ENCODE peak calls at places on chromosome 11, in four cellular contexts. R is B cell, P is suprapubic skin, W is endothelial cell. L is an unnamed sample.

GRCh38 chr11:10314199-10315072 is 9.6 kb downstream of the ADM start:
- DNase-seq in R (peak; percentile 68), P (no peak), W (no peak), L (no peak)

GRCh38 chr11:33735426-33736147 is 636 bp downstream of the CD59 start:
- DNase-seq in R (peak; percentile 64), P (peak; percentile 67), W (no peak), L (peak; percentile 50)

GRCh38 chr11:3201112-3201581 is 17.5 kb downstream of the MRGPRG start:
- DNase-seq in P (peak; percentile 44), R (no peak), W (no peak), L (no peak)

GRCh38 chr11:31809857-31810778 is 1.0 kb downstream of the PAX6 start:
- DNase-seq in W (peak; percentile 56), P (no peak), R (no peak), L (no peak)

GRCh38 chr11:91406009-91406408 is 818.6 kb upstream of the FAT3 start:
- DNase-seq in P (no peak), R (no peak), W (no peak), L (no peak)

GRCh38 chr11:108135845-108136599 is 14.7 kb downstream of the ACAT1 start:
- DNase-seq in R (no peak), P (no peak), W (no peak), L (no peak)

GRCh38 chr11:60717956-60718355 is 6.6 kb upstream of the MS4A18 start:
- DNase-seq in P (no peak), R (no peak), W (no peak), L (no peak)

GRCh38 chr11:123145661-123146060 is 49.4 kb downstream of the CLMP start:
- DNase-seq in R (no peak), W (no peak), P (no peak), L (no peak)

GRCh38 chr11:48094643-48095339 is 114.4 kb downstream of the PTPRJ start:
- DNase-seq in W (no peak), R (no peak), P (no peak), L (no peak)

GRCh38 chr11:76267563-76267962 is 61.3 kb upstream of the WNT11 start:
- DNase-seq in P (no peak), R (no peak), W (no peak), L (no peak)

GRCh38 chr11:128522063-128522942 is 65.1 kb downstream of the ETS1 start:
- DNase-seq in W (peak; percentile 93), P (peak; percentile 94), R (peak; percentile 92), L (peak; percentile 87)

GRCh38 chr11:61116426-61117214 is 14.3 kb downstream of the CD5 start:
- DNase-seq in W (no peak), P (no peak), R (no peak), L (no peak)

GRCh38 chr11:133570376-133570775 is 38.1 kb upstream of the OPCML start:
- DNase-seq in W (no peak), P (no peak), R (no peak), L (no peak)

GRCh38 chr11:79219186-79220045 is 221.4 kb downstream of the TENM4 start:
- DNase-seq in P (no peak), R (no peak), W (no peak), L (no peak)

GRCh38 chr11:85961930-85962363 is 106.8 kb downstream of the CCDC83 start:
- DNase-seq in P (no peak), W (no peak), R (no peak), L (no peak)

GRCh38 chr11:120079750-120080610 is 57.9 kb downstream of the TRIM29 start:
- DNase-seq in P (no peak), R (no peak), W (peak; percentile 48), L (peak; percentile 18)

GRCh38 chr11:111194789-111195188 is 50.7 kb upstream of the POU2AF2 start:
- DNase-seq in R (no peak), P (no peak), W (no peak), L (no peak)

GRCh38 chr11:85758026-85758425 is 52.9 kb downstream of the SYTL2 start:
- DNase-seq in R (no peak), W (no peak), P (no peak), L (no peak)

GRCh38 chr11:24697722-24698121 is 200.9 kb downstream of the LUZP2 start:
- DNase-seq in W (no peak), R (no peak), P (no peak), L (no peak)

GRCh38 chr11:114395776-114396175 is 4.5 kb downstream of the C11orf71 start:
- DNase-seq in R (no peak), P (no peak), W (peak; percentile 7), L (no peak)

GRCh38 chr11:44854146-44854545 is 96.5 kb downstream of the TP53I11 start:
- DNase-seq in W (no peak), P (no peak), R (no peak), L (no peak)

GRCh38 chr11:11931461-11932055 is 76.9 kb downstream of the DKK3 start:
- DNase-seq in W (no peak), R (no peak), P (no peak), L (no peak)

GRCh38 chr11:121323208-121323607 is 30.6 kb downstream of the SC5D start:
- DNase-seq in P (no peak), R (no peak), W (no peak), L (no peak)

GRCh38 chr11:78217650-78218541 is 29.2 kb downstream of the USP35 start:
- DNase-seq in P (peak; percentile 48), W (no peak), R (no peak), L (no peak)

GRCh38 chr11:75813126-75813525 is 1.9 kb upstream of the UVRAG start:
- DNase-seq in W (no peak), R (no peak), P (no peak), L (no peak)

GRCh38 chr11:59669611-59670009 is 773 bp upstream of the PATL1 start:
- DNase-seq in W (peak; percentile 33), R (no peak), P (peak; percentile 70), L (no peak)

GRCh38 chr11:74330065-74330858 is 18.8 kb upstream of the P4HA3 start:
- DNase-seq in W (no peak), P (no peak), R (no peak), L (no peak)

GRCh38 chr11:60970369-60970774 is 1.1 kb upstream of the CD6 start:
- DNase-seq in W (peak; percentile 73), R (peak; percentile 79), P (peak; percentile 65), L (peak; percentile 61)

GRCh38 chr11:78749243-78749730 is 174.6 kb upstream of the NARS2 start:
- DNase-seq in P (no peak), R (no peak), W (no peak), L (no peak)

GRCh38 chr11:708511-708910 is 2.5 kb downstream of the EPS8L2 start:
- DNase-seq in R (no peak), P (peak; percentile 60), W (no peak), L (no peak)

GRCh38 chr11:88469828-88470227 is 132.3 kb upstream of the CTSC start:
- DNase-seq in P (no peak), R (no peak), W (no peak), L (no peak)

GRCh38 chr11:111990381-111990780 is 34.8 kb upstream of the DLAT start:
- DNase-seq in W (no peak), P (no peak), R (no peak), L (no peak)

GRCh38 chr11:91194551-91194950 is 971.7 kb upstream of the CHORDC1 start:
- DNase-seq in R (no peak), P (no peak), W (no peak), L (no peak)

GRCh38 chr11:128938156-128938885 is 4.3 kb downstream of the TP53AIP1 start:
- DNase-seq in R (no peak), P (no peak), W (no peak), L (no peak)

GRCh38 chr11:12506502-12506921 is 129.1 kb downstream of the PARVA start:
- DNase-seq in R (no peak), P (no peak), W (no peak), L (no peak)

GRCh38 chr11:126214446-126215240 is 3.1 kb downstream of the FAM118B start:
- DNase-seq in R (no peak), W (no peak), P (no peak), L (no peak)
- TF ChIP-seq CTCF in R (no peak), W (no peak), P (no peak), L (no peak)

GRCh38 chr11:14041040-14041439 is 78.5 kb downstream of the SPON1 start:
- DNase-seq in P (no peak), R (no peak), W (no peak), L (no peak)
- TF ChIP-seq CTCF in P (no peak), R (no peak), W (no peak), L (no peak)

DNA sequence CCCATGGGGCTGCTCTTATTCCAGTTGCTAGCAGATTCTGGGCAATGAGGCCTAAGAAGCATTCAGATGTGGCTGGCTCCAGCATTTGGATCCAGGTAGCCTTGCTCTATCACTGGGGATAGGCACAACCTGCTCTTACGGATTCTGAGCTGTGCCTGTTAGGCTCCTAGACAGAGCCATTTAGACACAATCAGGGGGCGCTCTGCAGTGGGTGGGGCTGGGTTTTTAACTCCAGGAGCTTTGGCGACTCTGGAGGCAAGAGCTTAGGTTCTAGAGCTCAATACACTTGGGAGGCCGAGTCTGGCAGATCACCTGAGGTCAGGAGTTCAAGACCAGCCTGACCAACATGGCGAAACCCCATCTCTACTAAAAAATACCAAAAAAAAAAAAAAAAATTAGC is 32.0 kb downstream of the KCNC1 start:
- DNase-seq in W (no peak), P (no peak), R (no peak), L (no peak)
- TF ChIP-seq CTCF in W (no peak), P (no peak), R (no peak), L (no peak)

GRCh38 chr11:68271781-68272608 is at the start of gene C11orf24:
- DNase-seq in R (peak; percentile 98), W (peak; percentile 95), P (peak; percentile 95), L (peak; percentile 94)
- TF ChIP-seq CTCF in R (no peak), W (no peak), P (no peak), L (no peak)

GRCh38 chr11:62588966-62589637 is 2.2 kb downstream of the TUT1 start:
- DNase-seq in W (no peak), R (no peak), P (no peak), L (no peak)
- TF ChIP-seq CTCF in W (peak; percentile 51), R (no peak), P (no peak), L (no peak)

GRCh38 chr11:69721745-69722144 is 17.9 kb upstream of the FGF19 start:
- DNase-seq in P (no peak), R (no peak), W (no peak), L (no peak)

GRCh38 chr11:69716891-69717747 is 13.3 kb upstream of the FGF19 start:
- DNase-seq in P (no peak), W (no peak), R (no peak), L (no peak)

GRCh38 chr11:69718912-69719311 is 15.1 kb upstream of the FGF19 start:
- DNase-seq in W (no peak), P (no peak), R (no peak), L (no peak)

GRCh38 chr11:69718147-69718546 is 14.3 kb upstream of the FGF19 start:
- DNase-seq in W (peak; percentile 79), R (peak; percentile 48), P (no peak), L (no peak)

DNA sequence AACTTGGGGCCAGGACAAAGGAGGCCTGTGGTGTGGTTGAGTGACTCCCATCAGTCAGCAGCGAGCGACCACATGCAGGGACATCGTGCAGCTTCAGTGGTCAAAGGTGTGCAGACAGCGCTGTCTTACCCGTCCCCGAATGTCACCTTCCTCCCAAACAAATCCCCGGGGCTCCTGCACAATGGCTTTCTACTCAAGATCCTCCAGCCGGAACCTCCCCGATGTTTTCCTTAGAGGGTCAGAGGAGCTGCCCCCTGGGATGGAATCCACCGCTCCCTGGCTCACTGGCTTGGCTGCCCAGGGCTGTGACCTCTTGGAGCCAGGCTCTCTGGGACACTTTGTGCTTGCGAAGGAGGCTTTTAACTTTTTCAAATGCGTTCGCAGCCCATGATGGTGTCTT is 17.2 kb upstream of the FGF19 start:
- DNase-seq in R (no peak), W (no peak), P (no peak), L (no peak)
- TF ChIP-seq CTCF in R (no peak), W (no peak), P (no peak), L (no peak)

L was measured in natural killer cell.